ENCODE peak calls at places on chromosomes 7 and 10, in four cellular contexts. Z, X, B and U are unnamed samples.

GRCh38 chr7:105800442-105800841 is 76.0 kb downstream of the ATXN7L1 start:
- DNase-seq in Z (peak; percentile 26), X (no peak), B (no peak), U (no peak)

GRCh38 chr10:52703898-52704297 is 68.7 kb downstream of the MBL2 start:
- DNase-seq in Z (no peak), X (no peak), B (no peak), U (no peak)

GRCh38 chr7:47521041-47521795 is 60.7 kb downstream of the TNS3 start:
- DNase-seq in Z (no peak), X (no peak), B (no peak), U (no peak)

GRCh38 chr7:105760549-105761447 is 115.6 kb downstream of the ATXN7L1 start:
- DNase-seq in Z (peak; percentile 42), X (no peak), B (no peak), U (no peak)

GRCh38 chr7:66859794-66860645 is 61.0 kb upstream of the TMEM248 start:
- DNase-seq in Z (no peak), X (no peak), B (no peak), U (no peak)

GRCh38 chr7:85815511-85815910 is 628.7 kb upstream of the SEMA3D start:
- DNase-seq in Z (no peak), X (no peak), B (no peak), U (no peak)

GRCh38 chr10:33258951-33259350 is 75.5 kb downstream of the NRP1 start:
- DNase-seq in Z (peak; percentile 46), X (no peak), B (no peak), U (no peak)

GRCh38 chr7:93902777-93903423 is 3.5 kb upstream of the GNGT1 start:
- DNase-seq in Z (peak; percentile 90), X (no peak), B (no peak), U (no peak)

GRCh38 chr10:4136121-4136520 is 351.1 kb upstream of the KLF6 start:
- DNase-seq in Z (no peak), X (no peak), B (no peak), U (no peak)

GRCh38 chr7:120941064-120941463 is 9.5 kb upstream of the ING3 start:
- DNase-seq in Z (peak; percentile 20), X (no peak), B (no peak), U (no peak)

GRCh38 chr7:94424336-94424735 is 29.6 kb downstream of the COL1A2 start:
- DNase-seq in Z (no peak), X (no peak), B (no peak), U (no peak)

GRCh38 chr7:141466151-141466904 is 84.9 kb upstream of the AGK start:
- DNase-seq in Z (no peak), X (no peak), B (no peak), U (no peak)

GRCh38 chr10:103793920-103794883 is 61.2 kb downstream of the SH3PXD2A start:
- DNase-seq in Z (no peak), X (peak; percentile 83), B (no peak), U (no peak)

GRCh38 chr10:93600861-93601773 is at the start of gene RBP4:
- DNase-seq in Z (peak; percentile 52), X (peak; percentile 69), B (no peak), U (peak; percentile 31)

GRCh38 chr10:22631646-22632278 is 82.6 kb downstream of the PIP4K2A start:
- DNase-seq in Z (peak; percentile 79), X (no peak), B (no peak), U (no peak)

GRCh38 chr10:50152792-50153272 is 85.1 kb downstream of the WASHC2A start:
- DNase-seq in Z (no peak), X (peak; percentile 63), B (no peak), U (no peak)

GRCh38 chr7:115032986-115033385 is 111.1 kb downstream of the MDFIC start:
- DNase-seq in Z (no peak), X (no peak), B (no peak), U (no peak)

GRCh38 chr10:5188358-5188757 is 3.4 kb upstream of the AKR1C8 start:
- DNase-seq in Z (peak; percentile 1), X (no peak), B (no peak), U (no peak)

GRCh38 chr7:153523320-153524015 is 528.7 kb upstream of the DPP6 start:
- DNase-seq in Z (no peak), X (no peak), B (no peak), U (no peak)

GRCh38 chr7:50768470-50769159 is 14.1 kb downstream of the GRB10 start:
- DNase-seq in Z (no peak), X (no peak), B (no peak), U (no peak)

GRCh38 chr10:122078965-122079401 is 90.0 kb downstream of the TACC2 start:
- DNase-seq in Z (peak; percentile 29), X (no peak), B (no peak), U (no peak)

GRCh38 chr7:77415474-77415821 is 701 bp downstream of the GSAP start:
- DNase-seq in Z (no peak), X (peak; percentile 72), B (no peak), U (no peak)

GRCh38 chr10:133325392-133325760 is 11.3 kb downstream of the CALY start:
- DNase-seq in Z (no peak), X (no peak), B (no peak), U (no peak)

GRCh38 chr7:107168233-107169119 is at the start of gene HBP1:
- DNase-seq in Z (peak; percentile 100), X (peak; percentile 98), B (peak; percentile 100), U (peak; percentile 94)

GRCh38 chr10:61606971-61607907 is 55.5 kb upstream of the CABCOCO1 start:
- DNase-seq in Z (no peak), X (no peak), B (no peak), U (no peak)

GRCh38 chr7:144403102-144403501 is 391 bp downstream of the NOBOX start:
- DNase-seq in Z (no peak), X (no peak), B (no peak), U (no peak)

GRCh38 chr10:35898722-35899485 is 256.8 kb upstream of the FZD8 start:
- DNase-seq in Z (no peak), X (no peak), B (no peak), U (no peak)

GRCh38 chr7:589781-590575 is 70.3 kb upstream of the PDGFA start:
- DNase-seq in Z (no peak), X (no peak), B (no peak), U (no peak)

GRCh38 chr7:82805527-82805960 is 357.1 kb downstream of the PCLO start:
- DNase-seq in Z (peak; percentile 85), X (no peak), B (no peak), U (no peak)

GRCh38 chr10:97731346-97732051 is 5.4 kb upstream of the ZFYVE27 start:
- DNase-seq in Z (peak; percentile 86), X (no peak), B (no peak), U (peak; percentile 74)

GRCh38 chr7:15561840-15562239 is at the start of gene AGMO:
- DNase-seq in Z (peak; percentile 21), X (no peak), B (peak; percentile 76), U (no peak)

GRCh38 chr7:33334349-33334748 is 205.0 kb downstream of the BBS9 start:
- DNase-seq in Z (peak; percentile 52), X (no peak), B (no peak), U (no peak)

GRCh38 chr7:51602321-51602720 is 285.7 kb upstream of the COBL start:
- DNase-seq in Z (no peak), X (no peak), B (no peak), U (no peak)

GRCh38 chr10:11547111-11547625 is 64.3 kb downstream of the USP6NL start:
- DNase-seq in Z (peak; percentile 42), X (no peak), B (no peak), U (no peak)

GRCh38 chr10:122120008-122120744 is 131.2 kb downstream of the TACC2 start:
- DNase-seq in Z (no peak), X (no peak), B (no peak), U (no peak)

GRCh38 chr7:83547526-83547925 is 101.4 kb downstream of the SEMA3E start:
- DNase-seq in Z (peak; percentile 48), X (no peak), B (no peak), U (no peak)

GRCh38 chr7:80458822-80459725 is 52.8 kb downstream of the GNAT3 start:
- DNase-seq in Z (no peak), X (no peak), B (no peak), U (no peak)

GRCh38 chr10:33143160-33143728 is 185.2 kb upstream of the ITGB1 start:
- DNase-seq in Z (peak; percentile 70), X (no peak), B (no peak), U (no peak)

GRCh38 chr10:29957887-29958330 is 101.5 kb downstream of the JCAD start:
- DNase-seq in Z (peak; percentile 72), X (no peak), B (peak; percentile 96), U (no peak)

DNA sequence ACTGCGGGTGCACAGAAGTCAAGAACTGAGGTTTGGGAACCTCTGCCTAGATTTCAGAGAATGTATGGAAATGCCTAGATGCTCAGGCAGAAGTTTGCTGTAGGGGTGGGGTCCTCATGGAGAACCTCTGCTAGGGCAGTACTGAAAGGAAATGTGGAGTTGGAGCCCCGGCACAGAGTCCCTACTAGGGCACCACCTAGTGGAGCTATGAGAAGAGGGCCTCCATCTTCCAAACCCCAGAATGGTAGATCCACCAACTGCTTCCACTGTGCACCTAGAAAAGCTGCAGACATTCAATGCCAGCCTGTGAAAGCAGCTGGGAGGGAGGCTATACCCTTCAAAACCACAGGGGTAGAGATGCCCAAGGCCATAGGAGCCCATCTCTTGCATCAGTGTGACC is 1336.0 kb upstream of the CELF2 start:
- DNase-seq in Z (no peak), X (no peak), B (no peak), U (no peak)
- TF ChIP-seq CTCF in Z (peak; percentile 21), X (no peak), B (no peak), U (no peak)

DNA sequence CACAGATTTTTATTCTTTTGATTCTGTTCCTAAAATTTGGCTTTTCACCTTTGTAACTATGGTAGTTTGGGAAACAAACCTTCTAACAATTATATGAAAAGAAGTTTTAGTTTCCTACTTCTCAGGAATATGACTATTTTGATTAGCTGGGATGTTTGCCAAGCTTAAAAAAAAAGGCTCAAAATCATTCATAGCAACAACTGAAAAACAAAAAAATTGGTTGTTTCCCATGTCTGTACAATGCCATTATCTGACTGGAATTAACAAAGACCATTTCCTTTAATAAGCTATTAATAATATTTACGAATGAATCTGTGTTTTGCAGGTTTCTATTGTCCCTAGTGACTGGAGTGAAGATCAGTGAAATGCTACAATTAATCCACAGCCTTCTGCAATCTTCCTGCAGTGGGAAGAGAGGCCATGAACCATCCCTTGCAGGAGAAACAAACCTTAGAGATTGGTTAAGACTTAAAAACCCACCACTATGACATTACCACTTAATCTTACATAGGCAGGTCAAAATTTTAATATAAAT is 4.2 kb downstream of the PURB start:
- DNase-seq in Z (peak; percentile 40), X (no peak), B (no peak), U (no peak)
- TF ChIP-seq CTCF in Z (no peak), X (no peak), B (no peak), U (no peak)

GRCh38 chr10:72243822-72244437 is 27.9 kb upstream of the ASCC1 start:
- DNase-seq in Z (peak; percentile 98), X (no peak), B (peak; percentile 90), U (no peak)
- TF ChIP-seq CTCF in Z (peak; percentile 49), X (peak; percentile 41), B (no peak), U (peak; percentile 20)

DNA sequence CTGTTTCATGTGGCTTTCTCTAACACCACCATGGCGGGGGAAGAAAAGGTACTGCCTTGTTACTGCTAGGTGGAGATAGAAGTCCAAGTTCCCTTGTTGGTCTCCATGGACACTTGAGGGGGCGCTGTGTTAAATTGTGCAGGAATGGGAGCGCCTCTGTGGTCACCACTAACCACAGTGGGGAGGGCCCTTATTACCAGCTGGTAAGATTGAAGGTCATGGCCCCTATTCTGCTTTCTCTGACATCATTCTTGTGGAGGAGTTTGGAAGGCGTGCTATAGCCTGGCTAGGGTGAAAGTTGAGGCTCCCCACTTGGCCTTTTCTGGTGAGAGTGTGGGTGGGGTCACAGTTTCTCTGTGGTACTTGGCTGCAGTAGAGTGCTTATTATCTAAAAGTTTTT is 14.9 kb upstream of the MXI1 start:
- DNase-seq in Z (no peak), X (no peak), B (no peak), U (no peak)
- TF ChIP-seq CTCF in Z (no peak), X (no peak), B (no peak), U (no peak)